ENCODE peak calls at places on chromosomes 12 and 14, in four cellular contexts. X is esophagus muscularis mucosa, Q is ELF-1, S is lower leg skin. A is an unnamed sample.

GRCh38 chr14:88798161-88798560 is 5.4 kb upstream of the EML5 start:
- DNase-seq in Q (no peak), X (no peak), S (no peak), A (no peak)

GRCh38 chr12:127809236-127809635 is 457.7 kb upstream of the TMEM132C start:
- DNase-seq in S (no peak), X (no peak), Q (no peak), A (peak)

GRCh38 chr14:60616326-60617044 is 32.8 kb downstream of the SIX1 start:
- DNase-seq in X (no peak), S (no peak), Q (no peak), A (peak)

GRCh38 chr12:22672951-22673350 is 48.0 kb downstream of the ETNK1 start:
- DNase-seq in X (no peak), S (no peak), Q (no peak), A (peak)

GRCh38 chr12:100375023-100375737 is 18.3 kb downstream of the SLC17A8 start:
- DNase-seq in S (peak), Q (no peak), X (peak), A (peak)

GRCh38 chr14:50333010-50333409 is 20.9 kb downstream of the DMAC2L start:
- DNase-seq in S (no peak), Q (peak), X (peak), A (peak)

GRCh38 chr12:69616025-69616424 is 5.3 kb upstream of the LRRC10 start:
- DNase-seq in S (no peak), X (no peak), Q (no peak), A (no peak)

GRCh38 chr12:65308601-65309071 is 30.2 kb downstream of the MSRB3 start:
- DNase-seq in S (no peak), Q (no peak), X (no peak), A (peak)

GRCh38 chr14:104993808-104994591 is 8.4 kb downstream of the CLBA1 start:
- DNase-seq in Q (no peak), S (no peak), X (no peak), A (no peak)

GRCh38 chr14:95487669-95488084 is 28.8 kb downstream of the SYNE3 start:
- DNase-seq in X (no peak), S (no peak), Q (no peak), A (no peak)

GRCh38 chr14:104676694-104677505 is 12.5 kb upstream of the INF2 start:
- DNase-seq in X (no peak), S (no peak), Q (peak), A (no peak)

A was measured in fibroblast of the aortic adventitia.